ENCODE peak calls at places on chromosomes 12 and 14, in eight cellular contexts. G is HEK293T; D is AG08395; A is caudate nucleus; B is AG09319; S is heart left ventricle; L is ELF-1; O is stimulated activated CD4-positive, alpha-beta T cell treated with anti-CD3 and anti-CD28 coated beads, Interleukin-1b, Interleukin-23, amount 100 ng/mL, for 24 hours. R is an unnamed sample.

GRCh38 chr14:21071225-21072041 is 1.3 kb downstream of the ARHGEF40 start:
- DNase-seq in G (peak; percentile 79), D (peak; percentile 95), A (peak; percentile 70), B (peak; percentile 86), S (peak; percentile 90), L (peak; percentile 81), O (no peak), R (peak; percentile 96)

GRCh38 chr14:51004352-51004800 is 60.1 kb upstream of the PYGL start:
- DNase-seq in G (no peak), D (peak; percentile 28), A (no peak), B (no peak), S (no peak), L (no peak), O (no peak), R (no peak)

GRCh38 chr12:20757-21156 is 45.8 kb upstream of the IQSEC3 start:
- DNase-seq in G (no peak), D (peak; percentile 1), A (no peak), B (no peak), S (no peak), L (no peak), O (no peak), R (peak; percentile 86)

GRCh38 chr12:8145754-8146415 is 10.9 kb upstream of the ZNF705A start:
- DNase-seq in G (no peak), D (peak; percentile 81), A (peak; percentile 60), B (peak; percentile 56), S (peak; percentile 51), L (peak; percentile 89), O (no peak), R (peak; percentile 72)

GRCh38 chr12:64390275-64390851 is at the start of gene C12orf56:
- DNase-seq in G (no peak), D (peak; percentile 35), A (no peak), B (no peak), S (no peak), L (peak; percentile 79), O (no peak), R (peak; percentile 76)

GRCh38 chr12:120534703-120535655 is 823 bp downstream of the RNF10 start:
- DNase-seq in G (peak; percentile 67), D (peak; percentile 66), A (peak; percentile 51), B (no peak), S (no peak), L (peak; percentile 74), O (peak; percentile 19), R (peak; percentile 85)

GRCh38 chr14:94540031-94540794 is 21.0 kb upstream of the SERPINA4 start:
- DNase-seq in G (no peak), D (peak; percentile 22), A (no peak), B (no peak), S (no peak), L (peak; percentile 44), O (no peak), R (peak; percentile 66)

GRCh38 chr14:72558721-72559120 is 335.2 kb downstream of the DPF3 start:
- DNase-seq in G (no peak), D (peak; percentile 57), A (no peak), B (peak; percentile 57), S (no peak), L (no peak), O (no peak), R (no peak)

GRCh38 chr12:120536064-120536791 is 2.1 kb downstream of the RNF10 start:
- DNase-seq in G (no peak), D (no peak), A (no peak), B (no peak), S (no peak), L (peak; percentile 13), O (no peak), R (no peak)

GRCh38 chr12:123278150-123278627 is 6.5 kb upstream of the CDK2AP1 start:
- DNase-seq in G (no peak), D (no peak), A (no peak), B (no peak), S (no peak), L (no peak), O (no peak), R (no peak)

GRCh38 chr12:115398311-115398781 is 714.4 kb upstream of the TBX3 start:
- DNase-seq in G (no peak), D (no peak), A (no peak), B (no peak), S (no peak), L (peak; percentile 71), O (no peak), R (peak; percentile 55)

GRCh38 chr14:78968249-78968648 is 798.1 kb downstream of the NRXN3 start:
- DNase-seq in G (no peak), D (no peak), A (no peak), B (no peak), S (no peak), L (no peak), O (no peak), R (no peak)

GRCh38 chr12:52965337-52965731 is 16.4 kb downstream of the KRT18 start:
- DNase-seq in G (no peak), D (no peak), A (no peak), B (no peak), S (no peak), L (no peak), O (no peak), R (peak; percentile 87)

GRCh38 chr12:1197264-1198018 is 206.4 kb downstream of the ERC1 start:
- DNase-seq in G (no peak), D (peak; percentile 47), A (no peak), B (no peak), S (no peak), L (no peak), O (no peak), R (no peak)

GRCh38 chr14:71321556-71322315 is 414.5 kb downstream of the PCNX1 start:
- DNase-seq in G (peak; percentile 22), D (no peak), A (no peak), B (no peak), S (no peak), L (peak; percentile 39), O (no peak), R (peak; percentile 81)

GRCh38 chr14:77225254-77225653 is 43.7 kb downstream of the TMEM63C start:
- DNase-seq in G (no peak), D (no peak), A (no peak), B (no peak), S (no peak), L (peak; percentile 73), O (no peak), R (no peak)

GRCh38 chr12:45540661-45541341 is 188.7 kb upstream of the ARID2 start:
- DNase-seq in G (no peak), D (no peak), A (no peak), B (no peak), S (no peak), L (no peak), O (no peak), R (no peak)

R was measured in left kidney.